ENCODE peak calls at places on chromosomes 13 and 19, in seven cellular contexts. J is fibroblast of villous mesenchyme, D is AG09309, C is NCI-H510A treated with DMSO at 0.1 percent for 48 hours, L is body of pancreas, U is T-helper 1 cell, T is erythroblast. R is an unnamed sample.

GRCh38 chr19:57830071-57830602 is at the start of gene ZNF587B:
- DNase-seq in U (no peak), J (peak; percentile 73), L (peak; percentile 64), T (peak; percentile 67), C (no peak), D (no peak), R (no peak)

GRCh38 chr19:1355258-1355973 is 28.3 kb upstream of the NDUFS7 start:
- DNase-seq in D (no peak), J (peak; percentile 29), T (no peak), U (no peak), L (no peak), C (no peak), R (no peak)

GRCh38 chr13:23349127-23349897 is 84.2 kb downstream of the SACS start:
- DNase-seq in U (no peak), T (no peak), L (no peak), J (peak; percentile 28), C (no peak), D (peak; percentile 57), R (no peak)

GRCh38 chr13:71156550-71156949 is 710.5 kb downstream of the DACH1 start:
- DNase-seq in J (no peak), L (no peak), D (no peak), U (no peak), C (peak; percentile 27), T (no peak), R (peak; percentile 6)

GRCh38 chr19:4914736-4915501 is 5.6 kb downstream of the UHRF1 start:
- DNase-seq in T (peak; percentile 56), U (peak; percentile 77), L (peak; percentile 46), C (peak; percentile 27), J (peak; percentile 92), D (peak; percentile 45), R (no peak)

GRCh38 chr13:97810152-97810551 is 143.3 kb upstream of the IPO5 start:
- DNase-seq in C (no peak), J (peak; percentile 13), D (no peak), L (no peak), U (no peak), T (peak; percentile 7), R (peak; percentile 13)

GRCh38 chr19:57056972-57057371 is 62.8 kb upstream of the USP29 start:
- DNase-seq in U (no peak), T (no peak), D (no peak), C (no peak), J (peak; percentile 73), L (no peak), R (no peak)

GRCh38 chr19:3476830-3477229 is 3.5 kb downstream of the SMIM24 start:
- DNase-seq in J (no peak), D (no peak), U (no peak), T (no peak), L (no peak), C (no peak), R (no peak)

GRCh38 chr13:47903836-47904235 is 97.2 kb downstream of the SUCLA2 start:
- DNase-seq in T (no peak), D (peak; percentile 56), C (no peak), J (peak; percentile 87), L (no peak), U (no peak), R (peak; percentile 31)

GRCh38 chr13:33110386-33110712 is 94.1 kb downstream of the KL start:
- DNase-seq in T (no peak), U (no peak), J (no peak), L (no peak), D (no peak), C (no peak), R (no peak)

GRCh38 chr13:32432856-32433255 is 4.9 kb upstream of the N4BP2L1 start:
- DNase-seq in T (no peak), D (no peak), L (no peak), C (peak; percentile 47), U (no peak), J (no peak), R (peak; percentile 33)

GRCh38 chr13:97344250-97345175 is 89.5 kb upstream of the RAP2A start:
- DNase-seq in J (peak; percentile 62), T (peak; percentile 59), L (peak; percentile 75), U (peak; percentile 32), C (peak; percentile 53), D (no peak), R (peak; percentile 5)

GRCh38 chr19:47305309-47305751 is 4.3 kb upstream of the C5AR1 start:
- DNase-seq in T (peak; percentile 53), J (peak; percentile 95), L (peak; percentile 86), D (peak; percentile 76), U (peak; percentile 14), C (peak; percentile 41), R (peak; percentile 1)

GRCh38 chr19:28827382-28827781 is 385.6 kb downstream of the UQCRFS1 start:
- DNase-seq in U (no peak), D (no peak), L (no peak), T (no peak), C (no peak), J (no peak), R (no peak)

GRCh38 chr13:109684084-109684835 is 102.1 kb downstream of the IRS2 start:
- DNase-seq in J (no peak), U (no peak), D (no peak), L (peak; percentile 27), C (no peak), T (no peak), R (no peak)

GRCh38 chr13:27997904-27998522 is 9.5 kb upstream of the URAD start:
- DNase-seq in T (peak; percentile 58), U (peak; percentile 24), D (no peak), C (peak; percentile 21), J (peak; percentile 34), L (peak; percentile 68), R (no peak)

GRCh38 chr19:40224342-40225148 is 1.9 kb downstream of the CCNP start:
- DNase-seq in L (no peak), C (no peak), D (no peak), T (no peak), J (no peak), U (no peak), R (no peak)

GRCh38 chr19:17424743-17425365 is 5.0 kb downstream of the MVB12A start:
- DNase-seq in C (peak; percentile 38), L (no peak), D (no peak), J (peak; percentile 46), U (peak; percentile 19), T (peak; percentile 76), R (no peak)